ENCODE peak calls at places on chromosomes 4 and X, in seven cellular contexts. V, L, U, M, H, G and D are unnamed samples.

GRCh38 chr4:12703076-12703475 is 781.1 kb downstream of the RAB28 start:
- DNase-seq in V (no peak), L (no peak), U (no peak), M (no peak), H (no peak), G (no peak), D (no peak)

GRCh38 chrX:135000516-135000915 is 9.7 kb downstream of the SMIM10 start:
- DNase-seq in V (peak), L (no peak), U (no peak), M (no peak), H (no peak), G (no peak), D (peak)

GRCh38 chr4:174340714-174341113 is 57.0 kb downstream of the CEP44 start:
- DNase-seq in V (no peak), L (no peak), U (no peak), M (no peak), H (no peak), G (no peak), D (no peak)

GRCh38 chr4:138892483-138893386 is 122.8 kb upstream of the NOCT start:
- DNase-seq in V (peak), L (no peak), U (no peak), M (no peak), H (no peak), G (no peak), D (no peak)

GRCh38 chr4:88799900-88800299 is 102.3 kb upstream of the NAP1L5 start:
- DNase-seq in V (no peak), L (no peak), U (no peak), M (no peak), H (no peak), G (no peak), D (no peak)

GRCh38 chrX:10007604-10008003 is 40.4 kb downstream of the CLDN34 start:
- DNase-seq in V (peak), L (no peak), U (no peak), M (no peak), H (no peak), G (no peak), D (peak)

GRCh38 chrX:97490656-97491055 is 606.9 kb downstream of the RPA4 start:
- DNase-seq in V (no peak), L (no peak), U (no peak), M (no peak), H (no peak), G (no peak), D (no peak)

GRCh38 chr4:87975466-87975865 is at the start of gene SPP1:
- DNase-seq in V (peak), L (peak), U (peak), M (no peak), H (no peak), G (peak), D (peak)

GRCh38 chr4:98861100-98861499 is 67.8 kb downstream of the EIF4E start:
- DNase-seq in V (no peak), L (no peak), U (no peak), M (no peak), H (no peak), G (no peak), D (no peak)

GRCh38 chr4:157838366-157838765 is 334.5 kb downstream of the GASK1B start:
- DNase-seq in V (no peak), L (no peak), U (no peak), M (no peak), H (no peak), G (no peak), D (no peak)

GRCh38 chr4:64766565-64766964 is 357.3 kb upstream of the TECRL start:
- DNase-seq in V (no peak), L (no peak), U (no peak), M (no peak), H (no peak), G (no peak), D (no peak)

GRCh38 chr4:3160325-3160915 is 85.9 kb downstream of the HTT start:
- DNase-seq in V (no peak), L (no peak), U (no peak), M (no peak), H (no peak), G (no peak), D (no peak)

GRCh38 chr4:153197301-153197700 is 6.9 kb upstream of the TRIM2 start:
- DNase-seq in V (no peak), L (no peak), U (no peak), M (no peak), H (no peak), G (no peak), D (no peak)

GRCh38 chr4:186037692-186038658 is 31.0 kb upstream of the TLR3 start:
- DNase-seq in V (peak), L (peak), U (no peak), M (no peak), H (peak), G (peak), D (peak)

GRCh38 chr4:8442596-8443358 is 2.2 kb downstream of the TRMT44 start:
- DNase-seq in V (no peak), L (no peak), U (no peak), M (no peak), H (no peak), G (peak), D (no peak)

GRCh38 chrX:109533631-109534030 is 3.0 kb upstream of the NXT2 start:
- DNase-seq in V (peak), L (no peak), U (no peak), M (no peak), H (no peak), G (no peak), D (no peak)

GRCh38 chrX:15269618-15270521 is at the start of gene ASB9:
- DNase-seq in V (peak), L (no peak), U (peak), M (peak), H (peak), G (peak), D (peak)

GRCh38 chrX:46308106-46308505 is 237.1 kb downstream of the ZNF674 start:
- DNase-seq in V (no peak), L (no peak), U (no peak), M (no peak), H (no peak), G (no peak), D (no peak)

GRCh38 chrX:65677954-65678469 is 10.6 kb downstream of the MSN start:
- DNase-seq in V (peak), L (no peak), U (no peak), M (no peak), H (no peak), G (no peak), D (peak)

DNA sequence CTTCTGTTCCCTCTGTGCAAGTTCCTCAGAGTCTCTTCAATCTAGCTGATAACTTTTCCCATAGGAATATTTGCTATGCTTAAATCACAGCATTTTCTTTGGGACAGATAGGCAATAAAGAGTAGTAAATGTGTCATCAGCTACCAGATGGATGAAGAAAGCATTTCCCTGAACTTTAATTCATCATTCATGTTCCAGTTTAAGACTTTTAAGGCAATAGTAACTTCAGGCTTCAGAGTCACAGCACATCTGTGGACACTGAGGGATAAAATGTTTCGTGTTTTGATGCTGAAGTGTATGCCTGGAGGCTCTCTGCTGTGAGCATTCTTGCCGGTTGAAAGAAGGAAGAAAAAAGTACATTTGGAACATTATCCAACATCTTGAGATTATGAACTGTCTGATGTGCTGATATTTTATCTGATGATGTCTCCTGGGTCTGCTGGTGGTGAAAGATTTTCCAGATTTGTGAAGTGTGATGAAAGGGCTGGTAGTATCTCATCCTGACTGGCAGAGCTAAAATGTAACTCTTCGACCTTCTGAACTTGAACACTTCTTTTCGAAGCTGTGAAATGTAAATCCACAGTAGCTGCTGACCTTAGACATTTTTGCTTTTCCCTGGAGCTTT is 133.7 kb downstream of the DCLK2 start:
- DNase-seq in V (no peak), L (no peak), U (no peak), M (no peak), H (peak), G (no peak), D (peak)
- H3K23ac ChIP-seq in V (peak), L (no peak), U (no peak), M (no peak), H (no peak), G (no peak), D (no peak)

GRCh38 chr4:182432819-182433218 is 189.6 kb downstream of the TENM3 start:
- DNase-seq in V (no peak), L (no peak), U (no peak), M (no peak), H (no peak), G (no peak), D (no peak)
- H4K8ac ChIP-seq in V (no peak), L (no peak), U (no peak), M (no peak), H (no peak), G (no peak), D (no peak)

DNA sequence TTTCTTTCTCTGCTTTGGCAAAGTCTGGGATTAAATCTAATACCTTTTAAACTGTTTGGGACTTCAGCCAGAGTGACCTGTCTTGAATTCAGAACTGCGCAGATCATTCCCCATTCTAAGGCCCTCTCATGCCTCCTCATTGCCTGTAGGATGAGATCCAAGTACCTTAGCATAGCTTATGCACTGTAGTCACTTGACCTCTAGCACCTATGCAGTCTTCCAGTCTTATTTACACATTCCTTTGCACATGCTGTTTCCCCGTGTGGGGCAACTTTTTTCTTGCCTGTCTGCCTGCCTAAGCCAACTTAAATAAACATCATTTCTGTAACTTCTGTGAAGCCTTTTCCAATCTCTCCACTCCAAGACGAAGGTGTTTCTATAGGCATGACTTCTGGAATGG is 68.4 kb downstream of the AR start:
- DNase-seq in V (peak), L (no peak), U (no peak), M (no peak), H (no peak), G (peak), D (peak)
- H3K23ac ChIP-seq in V (no peak), L (no peak), U (no peak), M (no peak), H (no peak), G (no peak), D (no peak)

DNA sequence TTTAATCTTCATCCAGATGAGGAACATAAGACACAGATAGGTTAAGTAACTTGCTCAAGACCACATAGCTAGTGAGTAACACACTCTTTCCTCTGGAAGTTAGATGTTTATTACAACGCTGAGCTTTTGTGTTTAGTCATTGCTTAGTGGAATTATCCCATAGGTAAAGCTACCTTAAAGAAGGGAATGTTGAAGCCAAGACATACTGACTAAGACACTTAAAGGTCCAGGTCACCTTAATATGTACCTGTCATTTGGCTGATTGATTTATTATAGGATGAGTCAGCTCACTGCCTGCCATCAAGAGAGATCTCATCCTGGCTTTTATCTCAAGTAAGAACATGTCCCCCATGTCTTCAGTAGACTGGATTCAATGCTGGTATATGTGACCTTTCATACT is 53.4 kb downstream of the KDR start:
- DNase-seq in V (no peak), L (no peak), U (no peak), M (no peak), H (no peak), G (no peak), D (no peak)
- H4K8ac ChIP-seq in V (no peak), L (no peak), U (no peak), M (no peak), H (no peak), G (no peak), D (no peak)

DNA sequence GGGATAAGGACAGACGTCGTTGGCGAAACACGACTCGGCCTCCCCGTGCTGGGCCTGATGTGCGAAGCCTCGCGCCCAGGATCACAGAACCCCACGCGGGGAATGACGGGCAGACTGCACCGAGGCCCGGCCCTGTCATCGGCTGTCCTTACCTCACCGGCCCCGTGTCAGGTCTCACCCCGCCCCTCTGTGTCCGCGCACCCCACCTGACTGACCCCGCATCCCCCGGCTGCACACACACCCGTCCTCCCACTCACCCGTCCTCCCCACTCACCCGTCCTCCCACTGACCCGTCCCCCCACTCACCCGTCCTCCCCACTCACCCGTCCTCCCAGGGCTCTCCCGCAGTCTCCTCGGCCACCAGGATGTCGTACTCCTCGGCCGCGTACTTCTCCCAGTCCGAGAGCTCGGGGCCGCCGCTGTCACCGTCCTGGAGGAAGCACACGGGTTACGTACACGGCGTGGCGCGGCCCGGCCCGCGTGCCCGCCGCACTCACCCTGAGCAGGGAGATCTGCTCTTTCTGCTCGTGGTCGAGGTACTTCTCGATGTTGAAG is 19.8 kb upstream of the GTPBP6 start:
- DNase-seq in V (no peak), L (no peak), U (no peak), M (no peak), H (no peak), G (no peak), D (no peak)
- H3K23ac ChIP-seq in V (no peak), L (peak), U (no peak), M (no peak), H (no peak), G (no peak), D (no peak)

DNA sequence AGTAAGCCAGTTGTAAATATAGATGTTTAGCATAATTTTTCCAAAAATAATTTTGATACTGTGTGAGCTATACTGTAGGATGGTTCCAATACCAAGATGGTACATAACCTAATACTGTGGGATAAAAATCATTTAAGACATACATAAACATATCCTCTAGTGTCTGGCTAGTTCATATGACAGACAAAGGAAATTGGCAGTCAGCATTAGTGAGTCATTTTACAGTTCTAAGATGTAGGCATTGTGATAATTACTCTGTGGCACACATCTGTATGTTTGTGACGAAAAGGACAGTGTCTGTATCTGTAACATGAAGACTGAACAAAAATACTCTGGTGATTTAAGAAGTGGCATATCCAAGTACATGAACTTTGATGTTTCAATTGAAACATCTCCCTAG is 49.6 kb downstream of the UGT2A2 start:
- DNase-seq in V (no peak), L (no peak), U (no peak), M (no peak), H (no peak), G (no peak), D (no peak)
- H4K8ac ChIP-seq in V (no peak), L (no peak), U (no peak), M (no peak), H (no peak), G (no peak), D (no peak)

DNA sequence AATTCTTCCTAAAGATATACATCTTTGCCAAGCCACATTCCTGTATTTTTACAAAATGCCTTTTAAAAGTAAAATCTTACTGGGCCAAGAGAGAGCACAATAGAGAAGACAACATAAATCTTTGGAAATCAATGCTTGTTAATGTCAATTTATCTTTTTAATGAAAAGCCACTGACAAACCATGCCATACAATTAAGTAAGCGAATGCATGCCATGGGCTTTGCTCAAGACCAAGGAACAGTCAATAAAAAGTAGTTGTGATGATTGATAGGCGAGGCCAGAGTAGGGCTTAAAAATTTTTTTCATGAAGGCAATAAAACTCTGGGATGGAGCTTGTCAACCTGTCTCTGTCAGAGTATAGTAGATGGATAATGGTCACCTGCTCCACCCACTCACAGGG is 17.4 kb upstream of the GPM6B start:
- DNase-seq in V (no peak), L (no peak), U (no peak), M (no peak), H (no peak), G (no peak), D (no peak)
- H3K23ac ChIP-seq in V (no peak), L (no peak), U (no peak), M (no peak), H (no peak), G (no peak), D (no peak)

DNA sequence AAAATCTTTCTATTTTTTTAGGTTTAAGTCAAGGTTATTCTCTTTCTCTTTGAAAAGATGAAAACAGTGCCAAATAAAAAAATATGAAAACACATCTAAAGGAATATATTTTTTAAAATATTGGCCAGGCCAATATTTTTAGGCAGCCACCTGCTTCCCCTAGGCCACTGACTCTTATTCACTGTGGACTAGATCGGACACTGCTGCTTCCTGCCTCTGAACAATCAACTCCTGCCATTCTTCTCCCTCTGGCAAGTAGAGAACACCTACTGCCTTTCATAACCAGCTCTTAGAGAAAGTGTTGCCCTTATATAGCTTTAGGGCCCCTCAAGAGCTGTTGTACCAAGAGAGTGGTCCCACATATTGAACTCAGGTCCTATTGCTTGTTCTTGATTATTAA is 529.2 kb downstream of the RAPGEF2 start:
- DNase-seq in V (no peak), L (no peak), U (no peak), M (no peak), H (no peak), G (no peak), D (no peak)
- H4K8ac ChIP-seq in V (no peak), L (no peak), U (no peak), M (no peak), H (no peak), G (no peak), D (no peak)